ENCODE peak calls at places on chromosomes 5 and 9, in ten cellular contexts. One of them, this sample, is unnamed.

GRCh38 chr5:1000329-1000728 is 8.3 kb upstream of the NKD2 start:
- DNase-seq in Calu3: no peak
- DNase-seq in AG04449: no peak
- DNase-seq in tibial nerve: peak
- DNase-seq in progenitor cell of endocrine pancreas: no peak
- DNase-seq in Panc1: no peak
- DNase-seq in omental fat pad: no peak
- DNase-seq in endodermal cell: peak
- DNase-seq in AG09319: no peak
- DNase-seq in CD4-positive, alpha-beta T cell: no peak
- DNase-seq in this sample: no peak

GRCh38 chr5:62340392-62340791 is 34.4 kb downstream of the KIF2A start:
- DNase-seq in Calu3: no peak
- DNase-seq in AG04449: no peak
- DNase-seq in tibial nerve: no peak
- DNase-seq in progenitor cell of endocrine pancreas: no peak
- DNase-seq in Panc1: no peak
- DNase-seq in omental fat pad: no peak
- DNase-seq in endodermal cell: no peak
- DNase-seq in AG09319: no peak
- DNase-seq in CD4-positive, alpha-beta T cell: no peak
- DNase-seq in this sample: no peak

GRCh38 chr9:119047513-119047912 is 321.7 kb downstream of the BRINP1 start:
- DNase-seq in Calu3: no peak
- DNase-seq in AG04449: no peak
- DNase-seq in tibial nerve: no peak
- DNase-seq in progenitor cell of endocrine pancreas: no peak
- DNase-seq in Panc1: no peak
- DNase-seq in omental fat pad: no peak
- DNase-seq in endodermal cell: no peak
- DNase-seq in AG09319: no peak
- DNase-seq in CD4-positive, alpha-beta T cell: no peak
- DNase-seq in this sample: no peak

GRCh38 chr9:97900738-97901565 is 21.3 kb downstream of the TRMO start:
- DNase-seq in Calu3: peak
- DNase-seq in AG04449: no peak
- DNase-seq in tibial nerve: no peak
- DNase-seq in progenitor cell of endocrine pancreas: no peak
- DNase-seq in Panc1: no peak
- DNase-seq in omental fat pad: no peak
- DNase-seq in endodermal cell: peak
- DNase-seq in AG09319: no peak
- DNase-seq in CD4-positive, alpha-beta T cell: no peak
- DNase-seq in this sample: no peak

GRCh38 chr5:149445739-149446369 is 66.8 kb upstream of the IL17B start:
- DNase-seq in Calu3: no peak
- DNase-seq in AG04449: peak
- DNase-seq in tibial nerve: no peak
- DNase-seq in progenitor cell of endocrine pancreas: no peak
- DNase-seq in Panc1: no peak
- DNase-seq in omental fat pad: no peak
- DNase-seq in endodermal cell: peak
- DNase-seq in AG09319: peak
- DNase-seq in CD4-positive, alpha-beta T cell: no peak
- DNase-seq in this sample: no peak

GRCh38 chr9:97373311-97373710 is 38.6 kb upstream of the TDRD7 start:
- DNase-seq in Calu3: no peak
- DNase-seq in AG04449: no peak
- DNase-seq in tibial nerve: no peak
- DNase-seq in progenitor cell of endocrine pancreas: no peak
- DNase-seq in Panc1: no peak
- DNase-seq in omental fat pad: no peak
- DNase-seq in endodermal cell: no peak
- DNase-seq in AG09319: no peak
- DNase-seq in CD4-positive, alpha-beta T cell: no peak
- DNase-seq in this sample: no peak

GRCh38 chr9:131449276-131449675 is 53.4 kb upstream of the POMT1 start:
- DNase-seq in Calu3: no peak
- DNase-seq in AG04449: no peak
- DNase-seq in tibial nerve: no peak
- DNase-seq in progenitor cell of endocrine pancreas: no peak
- DNase-seq in Panc1: no peak
- DNase-seq in omental fat pad: no peak
- DNase-seq in endodermal cell: no peak
- DNase-seq in AG09319: no peak
- DNase-seq in CD4-positive, alpha-beta T cell: no peak
- DNase-seq in this sample: no peak

GRCh38 chr9:38117646-38118045 is 48.6 kb upstream of the SHB start:
- DNase-seq in Calu3: no peak
- DNase-seq in AG04449: no peak
- DNase-seq in tibial nerve: no peak
- DNase-seq in progenitor cell of endocrine pancreas: no peak
- DNase-seq in Panc1: no peak
- DNase-seq in omental fat pad: no peak
- DNase-seq in endodermal cell: no peak
- DNase-seq in AG09319: no peak
- DNase-seq in CD4-positive, alpha-beta T cell: no peak
- DNase-seq in this sample: no peak

GRCh38 chr5:103217101-103217500 is 41.5 kb upstream of the MACIR start:
- DNase-seq in Calu3: no peak
- DNase-seq in AG04449: no peak
- DNase-seq in tibial nerve: no peak
- DNase-seq in progenitor cell of endocrine pancreas: no peak
- DNase-seq in Panc1: no peak
- DNase-seq in omental fat pad: no peak
- DNase-seq in endodermal cell: no peak
- DNase-seq in AG09319: no peak
- DNase-seq in CD4-positive, alpha-beta T cell: no peak
- DNase-seq in this sample: no peak

GRCh38 chr5:151270599-151270998 is 17.6 kb downstream of the GM2A start:
- DNase-seq in Calu3: no peak
- DNase-seq in AG04449: peak
- DNase-seq in tibial nerve: no peak
- DNase-seq in progenitor cell of endocrine pancreas: no peak
- DNase-seq in Panc1: no peak
- DNase-seq in omental fat pad: no peak
- DNase-seq in endodermal cell: no peak
- DNase-seq in AG09319: no peak
- DNase-seq in CD4-positive, alpha-beta T cell: no peak
- DNase-seq in this sample: no peak

GRCh38 chr9:127033784-127034183 is 88.7 kb downstream of the ANGPTL2 start:
- DNase-seq in Calu3: no peak
- DNase-seq in AG04449: no peak
- DNase-seq in tibial nerve: no peak
- DNase-seq in progenitor cell of endocrine pancreas: no peak
- DNase-seq in Panc1: no peak
- DNase-seq in omental fat pad: no peak
- DNase-seq in endodermal cell: peak
- DNase-seq in AG09319: no peak
- DNase-seq in CD4-positive, alpha-beta T cell: no peak
- DNase-seq in this sample: no peak

GRCh38 chr5:131514316-131515275 is 120.4 kb downstream of the RAPGEF6 start:
- DNase-seq in Calu3: no peak
- DNase-seq in AG04449: no peak
- DNase-seq in tibial nerve: no peak
- DNase-seq in progenitor cell of endocrine pancreas: no peak
- DNase-seq in Panc1: no peak
- DNase-seq in omental fat pad: no peak
- DNase-seq in endodermal cell: no peak
- DNase-seq in AG09319: no peak
- DNase-seq in CD4-positive, alpha-beta T cell: no peak
- DNase-seq in this sample: no peak
- TF ChIP-seq CTCF in Calu3: no peak
- TF ChIP-seq CTCF in AG04449: no peak
- TF ChIP-seq CTCF in tibial nerve: no peak
- TF ChIP-seq CTCF in progenitor cell of endocrine pancreas: no peak
- TF ChIP-seq CTCF in Panc1: no peak
- TF ChIP-seq CTCF in omental fat pad: no peak
- TF ChIP-seq CTCF in endodermal cell: no peak
- TF ChIP-seq CTCF in AG09319: no peak
- TF ChIP-seq CTCF in CD4-positive, alpha-beta T cell: peak
- TF ChIP-seq CTCF in this sample: no peak

GRCh38 chr9:136370687-136371530 is 2.6 kb downstream of the CARD9 start:
- DNase-seq in Calu3: no peak
- DNase-seq in AG04449: no peak
- DNase-seq in tibial nerve: no peak
- DNase-seq in progenitor cell of endocrine pancreas: no peak
- DNase-seq in Panc1: no peak
- DNase-seq in omental fat pad: no peak
- DNase-seq in endodermal cell: no peak
- DNase-seq in AG09319: no peak
- DNase-seq in CD4-positive, alpha-beta T cell: no peak
- DNase-seq in this sample: no peak

GRCh38 chr9:136374183-136374575 is 710 bp upstream of the CARD9 start:
- DNase-seq in Calu3: no peak
- DNase-seq in AG04449: no peak
- DNase-seq in tibial nerve: no peak
- DNase-seq in progenitor cell of endocrine pancreas: no peak
- DNase-seq in Panc1: no peak
- DNase-seq in omental fat pad: no peak
- DNase-seq in endodermal cell: no peak
- DNase-seq in AG09319: no peak
- DNase-seq in CD4-positive, alpha-beta T cell: no peak
- DNase-seq in this sample: no peak

GRCh38 chr9:136372006-136372405 is 1.5 kb downstream of the CARD9 start:
- DNase-seq in Calu3: no peak
- DNase-seq in AG04449: no peak
- DNase-seq in tibial nerve: no peak
- DNase-seq in progenitor cell of endocrine pancreas: no peak
- DNase-seq in Panc1: no peak
- DNase-seq in omental fat pad: no peak
- DNase-seq in endodermal cell: no peak
- DNase-seq in AG09319: no peak
- DNase-seq in CD4-positive, alpha-beta T cell: no peak
- DNase-seq in this sample: no peak

GRCh38 chr9:136373300-136374182 is at the start of gene CARD9:
- DNase-seq in Calu3: no peak
- DNase-seq in AG04449: no peak
- DNase-seq in tibial nerve: no peak
- DNase-seq in progenitor cell of endocrine pancreas: no peak
- DNase-seq in Panc1: no peak
- DNase-seq in omental fat pad: no peak
- DNase-seq in endodermal cell: no peak
- DNase-seq in AG09319: no peak
- DNase-seq in CD4-positive, alpha-beta T cell: no peak
- DNase-seq in this sample: no peak

GRCh38 chr9:136372561-136373299 is 739 bp downstream of the CARD9 start:
- DNase-seq in Calu3: peak
- DNase-seq in AG04449: peak
- DNase-seq in tibial nerve: peak
- DNase-seq in progenitor cell of endocrine pancreas: no peak
- DNase-seq in Panc1: no peak
- DNase-seq in omental fat pad: no peak
- DNase-seq in endodermal cell: peak
- DNase-seq in AG09319: peak
- DNase-seq in CD4-positive, alpha-beta T cell: no peak
- DNase-seq in this sample: no peak
- TF ChIP-seq CTCF in Calu3: no peak
- TF ChIP-seq CTCF in AG04449: peak
- TF ChIP-seq CTCF in tibial nerve: no peak
- TF ChIP-seq CTCF in progenitor cell of endocrine pancreas: peak
- TF ChIP-seq CTCF in Panc1: no peak
- TF ChIP-seq CTCF in omental fat pad: no peak
- TF ChIP-seq CTCF in endodermal cell: no peak
- TF ChIP-seq CTCF in AG09319: peak
- TF ChIP-seq CTCF in CD4-positive, alpha-beta T cell: no peak
- TF ChIP-seq CTCF in this sample: no peak

DNA sequence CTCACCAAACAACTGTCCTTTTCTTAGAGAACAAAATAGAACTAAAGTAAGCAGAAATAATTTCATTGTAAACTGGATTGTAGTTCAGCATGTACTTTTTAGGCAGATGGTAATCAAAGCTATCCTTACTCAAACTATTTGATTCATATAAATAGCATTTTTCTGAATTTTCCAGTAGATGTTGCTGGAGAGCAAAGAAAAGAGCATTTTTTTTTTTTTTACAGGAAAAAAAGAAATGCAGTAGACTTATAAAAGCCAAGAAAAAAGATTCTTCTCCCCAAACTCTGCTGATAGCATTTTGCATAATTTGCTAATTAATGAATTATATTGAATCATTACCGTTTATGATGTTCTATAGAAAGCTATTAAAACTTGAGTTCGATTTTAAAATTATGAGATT is 715.3 kb upstream of the WWC1 start:
- DNase-seq in Calu3: no peak
- DNase-seq in AG04449: no peak
- DNase-seq in tibial nerve: no peak
- DNase-seq in progenitor cell of endocrine pancreas: no peak
- DNase-seq in Panc1: no peak
- DNase-seq in omental fat pad: no peak
- DNase-seq in endodermal cell: no peak
- DNase-seq in AG09319: no peak
- DNase-seq in CD4-positive, alpha-beta T cell: no peak
- DNase-seq in this sample: no peak
- TF ChIP-seq CTCF in Calu3: no peak
- TF ChIP-seq CTCF in AG04449: no peak
- TF ChIP-seq CTCF in tibial nerve: no peak
- TF ChIP-seq CTCF in progenitor cell of endocrine pancreas: no peak
- TF ChIP-seq CTCF in Panc1: no peak
- TF ChIP-seq CTCF in omental fat pad: no peak
- TF ChIP-seq CTCF in endodermal cell: no peak
- TF ChIP-seq CTCF in AG09319: peak
- TF ChIP-seq CTCF in CD4-positive, alpha-beta T cell: no peak
- TF ChIP-seq CTCF in this sample: no peak

GRCh38 chr5:141241496-141241895 is 3.7 kb upstream of the PCDHB15 start:
- DNase-seq in Calu3: no peak
- DNase-seq in AG04449: no peak
- DNase-seq in tibial nerve: no peak
- DNase-seq in progenitor cell of endocrine pancreas: no peak
- DNase-seq in Panc1: no peak
- DNase-seq in omental fat pad: no peak
- DNase-seq in endodermal cell: no peak
- DNase-seq in AG09319: no peak
- DNase-seq in CD4-positive, alpha-beta T cell: no peak
- DNase-seq in this sample: no peak

GRCh38 chr5:141250576-141250975 is 5.4 kb downstream of the PCDHB15 start:
- DNase-seq in Calu3: no peak
- DNase-seq in AG04449: no peak
- DNase-seq in tibial nerve: no peak
- DNase-seq in progenitor cell of endocrine pancreas: no peak
- DNase-seq in Panc1: no peak
- DNase-seq in omental fat pad: no peak
- DNase-seq in endodermal cell: no peak
- DNase-seq in AG09319: no peak
- DNase-seq in CD4-positive, alpha-beta T cell: no peak
- DNase-seq in this sample: no peak

DNA sequence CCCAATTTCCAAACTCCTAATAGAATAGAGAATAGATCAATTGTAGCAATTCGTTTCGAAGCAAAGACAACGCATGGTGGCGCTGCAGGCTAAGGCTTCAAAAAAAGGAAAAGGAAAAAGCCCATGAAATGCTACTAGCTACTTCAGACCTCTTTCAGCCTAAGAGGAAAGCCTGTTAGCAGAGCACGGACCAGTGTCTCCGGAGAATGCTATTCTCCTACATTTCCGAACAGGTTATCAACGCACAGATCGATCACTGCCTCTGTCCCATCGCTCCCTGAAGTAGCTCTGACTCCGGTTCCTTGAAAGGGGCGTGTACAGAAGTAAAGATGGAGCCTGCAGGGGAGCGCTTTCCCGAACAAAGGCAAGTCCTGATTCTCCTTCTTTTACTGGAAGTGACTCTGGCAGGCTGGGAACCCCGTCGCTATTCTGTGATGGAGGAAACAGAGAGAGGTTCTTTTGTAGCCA is at the start of gene PCDHB15:
- DNase-seq in Calu3: no peak
- DNase-seq in AG04449: no peak
- DNase-seq in tibial nerve: no peak
- DNase-seq in progenitor cell of endocrine pancreas: no peak
- DNase-seq in Panc1: no peak
- DNase-seq in omental fat pad: no peak
- DNase-seq in endodermal cell: peak
- DNase-seq in AG09319: no peak
- DNase-seq in CD4-positive, alpha-beta T cell: no peak
- DNase-seq in this sample: no peak
- TF ChIP-seq CTCF in Calu3: no peak
- TF ChIP-seq CTCF in AG04449: no peak
- TF ChIP-seq CTCF in tibial nerve: no peak
- TF ChIP-seq CTCF in progenitor cell of endocrine pancreas: peak
- TF ChIP-seq CTCF in Panc1: no peak
- TF ChIP-seq CTCF in omental fat pad: no peak
- TF ChIP-seq CTCF in endodermal cell: peak
- TF ChIP-seq CTCF in AG09319: no peak
- TF ChIP-seq CTCF in CD4-positive, alpha-beta T cell: no peak
- TF ChIP-seq CTCF in this sample: no peak